ENCODE peak calls at places on chromosomes 12 and 14, in five cellular contexts. One of them, this sample, is unnamed.

GRCh38 chr14:104246401-104247335 is 108.3 kb downstream of the KIF26A start:
- DNase-seq in Right ventricle myocardium superior: no peak
- DNase-seq in NB4: no peak
- DNase-seq in KBM-7: no peak
- DNase-seq in heart left ventricle: no peak
- DNase-seq in this sample: peak; percentile 7

GRCh38 chr12:108833355-108833733 is 24.0 kb downstream of the SSH1 start:
- DNase-seq in NB4: no peak
- DNase-seq in heart left ventricle: peak; percentile 78
- DNase-seq in KBM-7: no peak
- DNase-seq in Right ventricle myocardium superior: no peak
- DNase-seq in this sample: no peak

GRCh38 chr12:20361416-20361815 is 6.9 kb upstream of the PDE3A start:
- DNase-seq in heart left ventricle: no peak
- DNase-seq in KBM-7: no peak
- DNase-seq in NB4: no peak
- DNase-seq in Right ventricle myocardium superior: no peak
- DNase-seq in this sample: no peak

GRCh38 chr12:30696943-30697342 is 1.3 kb upstream of the IPO8 start:
- DNase-seq in NB4: no peak
- DNase-seq in Right ventricle myocardium superior: no peak
- DNase-seq in heart left ventricle: no peak
- DNase-seq in KBM-7: no peak
- DNase-seq in this sample: no peak

GRCh38 chr12:104376650-104377506 is 73.3 kb downstream of the EID3 start:
- DNase-seq in KBM-7: no peak
- DNase-seq in NB4: no peak
- DNase-seq in Right ventricle myocardium superior: no peak
- DNase-seq in heart left ventricle: no peak
- DNase-seq in this sample: no peak

GRCh38 chr12:49662998-49663843 is 39.9 kb downstream of the PRPF40B start:
- DNase-seq in KBM-7: peak; percentile 96
- DNase-seq in Right ventricle myocardium superior: peak; percentile 81
- DNase-seq in heart left ventricle: peak; percentile 86
- DNase-seq in NB4: peak; percentile 98
- DNase-seq in this sample: peak; percentile 51

GRCh38 chr14:69358233-69358963 is 39.7 kb downstream of the ERH start:
- DNase-seq in heart left ventricle: no peak
- DNase-seq in NB4: no peak
- DNase-seq in KBM-7: no peak
- DNase-seq in Right ventricle myocardium superior: no peak
- DNase-seq in this sample: no peak

GRCh38 chr12:114952573-114953196 is 268.7 kb upstream of the TBX3 start:
- DNase-seq in NB4: no peak
- DNase-seq in Right ventricle myocardium superior: peak; percentile 76
- DNase-seq in heart left ventricle: peak; percentile 72
- DNase-seq in KBM-7: no peak
- DNase-seq in this sample: peak; percentile 24

GRCh38 chr12:112105891-112106290 is 2.7 kb downstream of the NAA25 start:
- DNase-seq in Right ventricle myocardium superior: no peak
- DNase-seq in KBM-7: no peak
- DNase-seq in heart left ventricle: no peak
- DNase-seq in NB4: no peak
- DNase-seq in this sample: no peak

GRCh38 chr14:103198429-103199140 is 75.3 kb downstream of the TNFAIP2 start:
- DNase-seq in KBM-7: no peak
- DNase-seq in heart left ventricle: no peak
- DNase-seq in Right ventricle myocardium superior: no peak
- DNase-seq in NB4: peak; percentile 48
- DNase-seq in this sample: no peak

GRCh38 chr12:5442251-5443006 is 10.5 kb downstream of the NTF3 start:
- DNase-seq in heart left ventricle: no peak
- DNase-seq in KBM-7: peak; percentile 37
- DNase-seq in NB4: peak; percentile 48
- DNase-seq in Right ventricle myocardium superior: no peak
- DNase-seq in this sample: peak; percentile 62

GRCh38 chr12:10718279-10718821 is 4.8 kb downstream of the YBX3 start:
- DNase-seq in KBM-7: no peak
- DNase-seq in Right ventricle myocardium superior: no peak
- DNase-seq in NB4: no peak
- DNase-seq in heart left ventricle: no peak
- DNase-seq in this sample: peak; percentile 16

GRCh38 chr12:95529693-95530225 is 21.5 kb downstream of the USP44 start:
- DNase-seq in Right ventricle myocardium superior: no peak
- DNase-seq in NB4: no peak
- DNase-seq in heart left ventricle: no peak
- DNase-seq in KBM-7: no peak
- DNase-seq in this sample: no peak

GRCh38 chr12:27779416-27779815 is 617 bp upstream of the KLHL42 start:
- DNase-seq in KBM-7: peak; percentile 42
- DNase-seq in heart left ventricle: no peak
- DNase-seq in Right ventricle myocardium superior: no peak
- DNase-seq in NB4: peak; percentile 60
- DNase-seq in this sample: peak; percentile 77

GRCh38 chr14:51014086-51014485 is 69.8 kb upstream of the PYGL start:
- DNase-seq in NB4: no peak
- DNase-seq in Right ventricle myocardium superior: no peak
- DNase-seq in KBM-7: no peak
- DNase-seq in heart left ventricle: no peak
- DNase-seq in this sample: peak; percentile 26

GRCh38 chr12:47938594-47938993 is 24.8 kb upstream of the TMEM106C start:
- DNase-seq in Right ventricle myocardium superior: no peak
- DNase-seq in heart left ventricle: no peak
- DNase-seq in NB4: no peak
- DNase-seq in KBM-7: no peak
- DNase-seq in this sample: no peak

GRCh38 chr14:85534914-85535313 is 5.0 kb downstream of the FLRT2 start:
- DNase-seq in heart left ventricle: no peak
- DNase-seq in Right ventricle myocardium superior: no peak
- DNase-seq in KBM-7: no peak
- DNase-seq in NB4: no peak
- DNase-seq in this sample: peak; percentile 20

GRCh38 chr12:120539303-120539702 is 5.1 kb downstream of the RNF10 start:
- DNase-seq in NB4: no peak
- DNase-seq in KBM-7: no peak
- DNase-seq in Right ventricle myocardium superior: no peak
- DNase-seq in heart left ventricle: no peak
- DNase-seq in this sample: no peak

GRCh38 chr12:106248849-106249371 is 1.1 kb upstream of the CKAP4 start:
- DNase-seq in KBM-7: peak; percentile 52
- DNase-seq in heart left ventricle: no peak
- DNase-seq in Right ventricle myocardium superior: no peak
- DNase-seq in NB4: peak; percentile 64
- DNase-seq in this sample: no peak

GRCh38 chr14:62694075-62694474 is 351.2 kb downstream of the KCNH5 start:
- DNase-seq in heart left ventricle: no peak
- DNase-seq in KBM-7: no peak
- DNase-seq in Right ventricle myocardium superior: no peak
- DNase-seq in NB4: no peak
- DNase-seq in this sample: no peak

GRCh38 chr14:67050892-67051291 is 138.3 kb upstream of the GARIN2 start:
- DNase-seq in KBM-7: no peak
- DNase-seq in Right ventricle myocardium superior: no peak
- DNase-seq in heart left ventricle: no peak
- DNase-seq in NB4: no peak
- DNase-seq in this sample: no peak

GRCh38 chr14:95408731-95409471 is 89.2 kb upstream of the CLMN start:
- DNase-seq in Right ventricle myocardium superior: no peak
- DNase-seq in KBM-7: no peak
- DNase-seq in heart left ventricle: no peak
- DNase-seq in NB4: no peak
- DNase-seq in this sample: no peak

GRCh38 chr14:66568220-66568619 is 60.3 kb downstream of the GPHN start:
- DNase-seq in KBM-7: no peak
- DNase-seq in NB4: no peak
- DNase-seq in heart left ventricle: no peak
- DNase-seq in Right ventricle myocardium superior: no peak
- DNase-seq in this sample: no peak

GRCh38 chr14:103546651-103547454 is 15.6 kb downstream of the BAG5 start:
- DNase-seq in KBM-7: peak; percentile 62
- DNase-seq in Right ventricle myocardium superior: peak; percentile 86
- DNase-seq in NB4: peak; percentile 64
- DNase-seq in heart left ventricle: peak; percentile 89
- DNase-seq in this sample: peak; percentile 83

GRCh38 chr12:126069549-126070165 is 1004.4 kb downstream of the AACS start:
- DNase-seq in KBM-7: peak; percentile 73
- DNase-seq in NB4: peak; percentile 77
- DNase-seq in heart left ventricle: no peak
- DNase-seq in Right ventricle myocardium superior: no peak
- DNase-seq in this sample: peak; percentile 86

GRCh38 chr12:14403711-14404164 is 38.3 kb downstream of the ATF7IP start:
- DNase-seq in Right ventricle myocardium superior: no peak
- DNase-seq in heart left ventricle: no peak
- DNase-seq in KBM-7: peak; percentile 57
- DNase-seq in NB4: no peak
- DNase-seq in this sample: no peak

GRCh38 chr14:95903616-95904107 is 27.0 kb downstream of the TUNAR start:
- DNase-seq in heart left ventricle: no peak
- DNase-seq in KBM-7: no peak
- DNase-seq in NB4: no peak
- DNase-seq in Right ventricle myocardium superior: no peak
- DNase-seq in this sample: no peak

GRCh38 chr14:68395585-68395984 is 397.3 kb downstream of the ZFP36L1 start:
- DNase-seq in heart left ventricle: no peak
- DNase-seq in Right ventricle myocardium superior: no peak
- DNase-seq in KBM-7: no peak
- DNase-seq in NB4: no peak
- DNase-seq in this sample: peak; percentile 26

GRCh38 chr14:81200041-81200440 is 20.7 kb downstream of the GTF2A1 start:
- DNase-seq in KBM-7: peak; percentile 35
- DNase-seq in heart left ventricle: no peak
- DNase-seq in Right ventricle myocardium superior: no peak
- DNase-seq in NB4: peak; percentile 32
- DNase-seq in this sample: no peak

This sample was measured in testis.